ENCODE peak calls at places on chromosomes 12 and 14, in nine cellular contexts. J is GM19239; V is Peyer's patch; Z is uterus; B is smooth muscle cell of the brain vasculature; C is cardiac muscle cell; A is Right ventricle myocardium superior; E is ELF-1; N is activated CD4-positive, alpha-beta T cell treated with anti-CD3 and anti-CD28 coated beads, Interleukin-2, amount 10 ng/mL, durations not matched to agents 7 days and 5 days. T is an unnamed sample.

GRCh38 chr14:23577004-23577681 is 1.4 kb downstream of the JPH4 start:
- DNase-seq in J (no peak), V (no peak), Z (no peak), B (no peak), C (peak; percentile 52), A (no peak), E (peak; percentile 48), N (no peak), T (peak; percentile 90)

GRCh38 chr12:121086896-121087295 is 45.8 kb upstream of the P2RX7 start:
- DNase-seq in J (no peak), V (no peak), Z (no peak), B (no peak), C (no peak), A (no peak), E (no peak), N (no peak), T (no peak)

GRCh38 chr12:636632-637031 is 26.6 kb downstream of the NINJ2 start:
- DNase-seq in J (no peak), V (no peak), Z (no peak), B (no peak), C (no peak), A (no peak), E (no peak), N (no peak), T (no peak)

GRCh38 chr14:36973806-36974442 is 198.5 kb downstream of the SLC25A21 start:
- DNase-seq in J (no peak), V (no peak), Z (no peak), B (no peak), C (no peak), A (no peak), E (no peak), N (no peak), T (no peak)

GRCh38 chr12:6367065-6367968 is 8.0 kb downstream of the SCNN1A start:
- DNase-seq in J (peak; percentile 80), V (peak; percentile 18), Z (no peak), B (no peak), C (no peak), A (no peak), E (peak; percentile 27), N (peak; percentile 50), T (peak; percentile 46)

GRCh38 chr12:112862570-112863137 is 44.1 kb upstream of the OAS1 start:
- DNase-seq in J (no peak), V (no peak), Z (no peak), B (no peak), C (no peak), A (no peak), E (no peak), N (no peak), T (no peak)

GRCh38 chr12:52362118-52362726 is 5.1 kb downstream of the KRT85 start:
- DNase-seq in J (no peak), V (no peak), Z (no peak), B (no peak), C (no peak), A (no peak), E (peak; percentile 15), N (no peak), T (peak; percentile 81)

GRCh38 chr14:69853774-69854173 is 25.4 kb upstream of the SMOC1 start:
- DNase-seq in J (no peak), V (no peak), Z (no peak), B (no peak), C (no peak), A (no peak), E (no peak), N (no peak), T (no peak)

GRCh38 chr12:52871291-52871961 is 22.6 kb upstream of the KRT78 start:
- DNase-seq in J (no peak), V (peak; percentile 65), Z (peak; percentile 26), B (peak; percentile 39), C (no peak), A (no peak), E (peak; percentile 51), N (no peak), T (no peak)

GRCh38 chr12:109087250-109087649 is 6.0 kb downstream of the ALKBH2 start:
- DNase-seq in J (no peak), V (peak; percentile 78), Z (no peak), B (no peak), C (no peak), A (no peak), E (no peak), N (no peak), T (no peak)

GRCh38 chr12:124562018-124562795 is 5.2 kb downstream of the NCOR2 start:
- DNase-seq in J (no peak), V (no peak), Z (no peak), B (no peak), C (peak; percentile 72), A (no peak), E (no peak), N (no peak), T (no peak)

GRCh38 chr12:21451529-21451928 is 14.1 kb downstream of the PYROXD1 start:
- DNase-seq in J (no peak), V (no peak), Z (no peak), B (no peak), C (no peak), A (no peak), E (peak; percentile 5), N (no peak), T (peak; percentile 40)

GRCh38 chr12:59452259-59452658 is 143.6 kb upstream of the SLC16A7 start:
- DNase-seq in J (no peak), V (no peak), Z (no peak), B (no peak), C (no peak), A (no peak), E (no peak), N (no peak), T (no peak)

GRCh38 chr12:29552994-29553748 is 55.7 kb upstream of the OVCH1 start:
- DNase-seq in J (no peak), V (no peak), Z (no peak), B (no peak), C (no peak), A (no peak), E (no peak), N (no peak), T (no peak)

GRCh38 chr12:11885261-11886038 is 185.3 kb upstream of the BCL2L14 start:
- DNase-seq in J (no peak), V (no peak), Z (no peak), B (no peak), C (peak; percentile 7), A (no peak), E (peak; percentile 82), N (no peak), T (no peak)

GRCh38 chr14:68780358-68781160 is 12.3 kb downstream of the ZFP36L1 start:
- DNase-seq in J (no peak), V (peak; percentile 68), Z (peak; percentile 88), B (no peak), C (no peak), A (peak; percentile 83), E (peak; percentile 47), N (peak; percentile 68), T (peak; percentile 66)

GRCh38 chr12:131915774-131916173 is 13.3 kb upstream of the PUS1 start:
- DNase-seq in J (no peak), V (no peak), Z (no peak), B (no peak), C (no peak), A (no peak), E (no peak), N (no peak), T (peak; percentile 88)

GRCh38 chr12:34402228-34402898 is 380.1 kb downstream of the ALG10 start:
- DNase-seq in J (no peak), V (no peak), Z (peak; percentile 5), B (no peak), C (no peak), A (peak; percentile 30), E (no peak), N (no peak), T (peak; percentile 12)

GRCh38 chr14:56198438-56198837 is 80.2 kb downstream of the PELI2 start:
- DNase-seq in J (no peak), V (no peak), Z (peak; percentile 31), B (no peak), C (no peak), A (no peak), E (no peak), N (no peak), T (no peak)

GRCh38 chr14:71692496-71692895 is 239.7 kb upstream of the RGS6 start:
- DNase-seq in J (no peak), V (no peak), Z (no peak), B (no peak), C (no peak), A (no peak), E (no peak), N (no peak), T (no peak)

GRCh38 chr12:46414591-46415268 is 42.2 kb upstream of the SLC38A2 start:
- DNase-seq in J (no peak), V (no peak), Z (no peak), B (no peak), C (no peak), A (no peak), E (no peak), N (no peak), T (no peak)

GRCh38 chr14:69483765-69484443 is 624 bp upstream of the PLEKHD1 start:
- DNase-seq in J (no peak), V (no peak), Z (no peak), B (no peak), C (peak; percentile 53), A (peak; percentile 56), E (peak; percentile 69), N (no peak), T (peak; percentile 81)

GRCh38 chr14:95875831-95876768 is 532 bp upstream of the TUNAR start:
- DNase-seq in J (no peak), V (no peak), Z (no peak), B (no peak), C (peak; percentile 55), A (no peak), E (peak; percentile 45), N (no peak), T (peak; percentile 97)

GRCh38 chr12:112537710-112538396 is 119.1 kb downstream of the PTPN11 start:
- DNase-seq in J (no peak), V (no peak), Z (no peak), B (no peak), C (peak; percentile 39), A (no peak), E (peak; percentile 86), N (no peak), T (peak; percentile 65)

GRCh38 chr12:48988030-48988649 is 10.0 kb downstream of the WNT1 start:
- DNase-seq in J (no peak), V (peak; percentile 81), Z (no peak), B (no peak), C (peak; percentile 83), A (peak; percentile 79), E (peak; percentile 90), N (peak; percentile 76), T (peak; percentile 92)

GRCh38 chr12:88896958-88897357 is 316.7 kb upstream of the KITLG start:
- DNase-seq in J (no peak), V (no peak), Z (no peak), B (no peak), C (no peak), A (no peak), E (no peak), N (no peak), T (no peak)

GRCh38 chr14:96204151-96205058 is at the start of gene BDKRB2:
- DNase-seq in J (no peak), V (peak; percentile 88), Z (peak; percentile 75), B (peak; percentile 65), C (peak; percentile 76), A (peak; percentile 70), E (peak; percentile 89), N (no peak), T (peak; percentile 94)

GRCh38 chr12:130097798-130098255 is 64.4 kb upstream of the FZD10 start:
- DNase-seq in J (no peak), V (no peak), Z (no peak), B (no peak), C (no peak), A (no peak), E (peak; percentile 65), N (no peak), T (no peak)

GRCh38 chr14:78157855-78158436 is 12.2 kb upstream of the NRXN3 start:
- DNase-seq in J (no peak), V (no peak), Z (no peak), B (no peak), C (peak; percentile 85), A (no peak), E (peak; percentile 17), N (peak; percentile 20), T (peak; percentile 52)

GRCh38 chr14:91058017-91058675 is 2.3 kb downstream of the RPS6KA5 start:
- DNase-seq in J (no peak), V (no peak), Z (no peak), B (no peak), C (no peak), A (no peak), E (no peak), N (no peak), T (no peak)

GRCh38 chr12:42267408-42268190 is 29.6 kb upstream of the YAF2 start:
- DNase-seq in J (no peak), V (no peak), Z (no peak), B (no peak), C (no peak), A (no peak), E (no peak), N (no peak), T (no peak)